ENCODE peak calls at places on chromosomes 3 and 15, in eight cellular contexts. One of them, this sample, is unnamed.

GRCh38 chr3:23589586-23589985 is 216.2 kb upstream of the UBE2E1 start:
- DNase-seq in brain microvascular endothelial cell: no peak
- DNase-seq in body of pancreas: no peak
- DNase-seq in upper lobe of right lung: no peak
- DNase-seq in IMR-90: no peak
- DNase-seq in OCI-LY7: no peak
- DNase-seq in thyroid gland: no peak
- DNase-seq in AG04450: no peak
- DNase-seq in this sample: no peak

GRCh38 chr15:81270781-81271491 is 53.0 kb downstream of the STARD5 start:
- DNase-seq in brain microvascular endothelial cell: peak
- DNase-seq in body of pancreas: no peak
- DNase-seq in upper lobe of right lung: no peak
- DNase-seq in IMR-90: peak
- DNase-seq in OCI-LY7: no peak
- DNase-seq in thyroid gland: no peak
- DNase-seq in AG04450: no peak
- DNase-seq in this sample: no peak

GRCh38 chr3:182490601-182491485 is 302.5 kb upstream of the ATP11B start:
- DNase-seq in brain microvascular endothelial cell: no peak
- DNase-seq in body of pancreas: peak
- DNase-seq in upper lobe of right lung: no peak
- DNase-seq in IMR-90: no peak
- DNase-seq in OCI-LY7: peak
- DNase-seq in thyroid gland: no peak
- DNase-seq in AG04450: no peak
- DNase-seq in this sample: peak

GRCh38 chr3:15860014-15860934 is 62.5 kb upstream of the ANKRD28 start:
- DNase-seq in brain microvascular endothelial cell: peak
- DNase-seq in body of pancreas: peak
- DNase-seq in upper lobe of right lung: peak
- DNase-seq in IMR-90: peak
- DNase-seq in OCI-LY7: peak
- DNase-seq in thyroid gland: peak
- DNase-seq in AG04450: peak
- DNase-seq in this sample: peak

GRCh38 chr15:34855397-34855796 is 60.0 kb upstream of the ACTC1 start:
- DNase-seq in brain microvascular endothelial cell: no peak
- DNase-seq in body of pancreas: no peak
- DNase-seq in upper lobe of right lung: no peak
- DNase-seq in IMR-90: peak
- DNase-seq in OCI-LY7: no peak
- DNase-seq in thyroid gland: no peak
- DNase-seq in AG04450: peak
- DNase-seq in this sample: no peak

GRCh38 chr15:42371125-42371524 is 11.8 kb downstream of the CAPN3 start:
- DNase-seq in brain microvascular endothelial cell: peak
- DNase-seq in body of pancreas: no peak
- DNase-seq in upper lobe of right lung: no peak
- DNase-seq in IMR-90: peak
- DNase-seq in OCI-LY7: peak
- DNase-seq in thyroid gland: no peak
- DNase-seq in AG04450: no peak
- DNase-seq in this sample: peak

GRCh38 chr3:25396251-25396650 is 31.8 kb upstream of the RARB start:
- DNase-seq in brain microvascular endothelial cell: no peak
- DNase-seq in body of pancreas: no peak
- DNase-seq in upper lobe of right lung: no peak
- DNase-seq in IMR-90: no peak
- DNase-seq in OCI-LY7: no peak
- DNase-seq in thyroid gland: peak
- DNase-seq in AG04450: no peak
- DNase-seq in this sample: no peak

GRCh38 chr15:101183926-101184305 is 67.9 kb downstream of the CHSY1 start:
- DNase-seq in brain microvascular endothelial cell: no peak
- DNase-seq in body of pancreas: no peak
- DNase-seq in upper lobe of right lung: no peak
- DNase-seq in IMR-90: no peak
- DNase-seq in OCI-LY7: no peak
- DNase-seq in thyroid gland: no peak
- DNase-seq in AG04450: no peak
- DNase-seq in this sample: no peak

GRCh38 chr3:27666708-27667107 is 55.4 kb downstream of the EOMES start:
- DNase-seq in brain microvascular endothelial cell: peak
- DNase-seq in body of pancreas: peak
- DNase-seq in upper lobe of right lung: peak
- DNase-seq in IMR-90: peak
- DNase-seq in OCI-LY7: peak
- DNase-seq in thyroid gland: peak
- DNase-seq in AG04450: peak
- DNase-seq in this sample: peak

GRCh38 chr3:49653636-49654035 is 20.5 kb upstream of the APEH start:
- DNase-seq in brain microvascular endothelial cell: no peak
- DNase-seq in body of pancreas: no peak
- DNase-seq in upper lobe of right lung: no peak
- DNase-seq in IMR-90: no peak
- DNase-seq in OCI-LY7: no peak
- DNase-seq in thyroid gland: no peak
- DNase-seq in AG04450: no peak
- DNase-seq in this sample: no peak

GRCh38 chr15:77013786-77014136 is 18.8 kb downstream of the PSTPIP1 start:
- DNase-seq in brain microvascular endothelial cell: no peak
- DNase-seq in body of pancreas: no peak
- DNase-seq in upper lobe of right lung: no peak
- DNase-seq in IMR-90: no peak
- DNase-seq in OCI-LY7: no peak
- DNase-seq in thyroid gland: no peak
- DNase-seq in AG04450: no peak
- DNase-seq in this sample: no peak

GRCh38 chr3:172140499-172141391 is 101.4 kb downstream of the FNDC3B start:
- DNase-seq in brain microvascular endothelial cell: peak
- DNase-seq in body of pancreas: peak
- DNase-seq in upper lobe of right lung: no peak
- DNase-seq in IMR-90: peak
- DNase-seq in OCI-LY7: no peak
- DNase-seq in thyroid gland: peak
- DNase-seq in AG04450: peak
- DNase-seq in this sample: peak

GRCh38 chr15:69780374-69780773 is 317.3 kb downstream of the TLE3 start:
- DNase-seq in brain microvascular endothelial cell: no peak
- DNase-seq in body of pancreas: no peak
- DNase-seq in upper lobe of right lung: no peak
- DNase-seq in IMR-90: peak
- DNase-seq in OCI-LY7: no peak
- DNase-seq in thyroid gland: no peak
- DNase-seq in AG04450: no peak
- DNase-seq in this sample: no peak

GRCh38 chr3:49553690-49554634 is at the start of gene BSN:
- DNase-seq in brain microvascular endothelial cell: peak
- DNase-seq in body of pancreas: peak
- DNase-seq in upper lobe of right lung: peak
- DNase-seq in IMR-90: peak
- DNase-seq in OCI-LY7: peak
- DNase-seq in thyroid gland: peak
- DNase-seq in AG04450: peak
- DNase-seq in this sample: peak

GRCh38 chr3:9271903-9272302 is 22.5 kb upstream of the SRGAP3 start:
- DNase-seq in brain microvascular endothelial cell: no peak
- DNase-seq in body of pancreas: no peak
- DNase-seq in upper lobe of right lung: no peak
- DNase-seq in IMR-90: no peak
- DNase-seq in OCI-LY7: no peak
- DNase-seq in thyroid gland: no peak
- DNase-seq in AG04450: no peak
- DNase-seq in this sample: no peak

GRCh38 chr3:170488802-170489201 is 70.1 kb downstream of the CLDN11 start:
- DNase-seq in brain microvascular endothelial cell: peak
- DNase-seq in body of pancreas: no peak
- DNase-seq in upper lobe of right lung: no peak
- DNase-seq in IMR-90: peak
- DNase-seq in OCI-LY7: no peak
- DNase-seq in thyroid gland: no peak
- DNase-seq in AG04450: peak
- DNase-seq in this sample: no peak

GRCh38 chr3:45566951-45567411 is 27.6 kb upstream of the LIMD1 start:
- DNase-seq in brain microvascular endothelial cell: no peak
- DNase-seq in body of pancreas: no peak
- DNase-seq in upper lobe of right lung: no peak
- DNase-seq in IMR-90: no peak
- DNase-seq in OCI-LY7: no peak
- DNase-seq in thyroid gland: no peak
- DNase-seq in AG04450: no peak
- DNase-seq in this sample: no peak

GRCh38 chr3:40593351-40593750 is 68.6 kb downstream of the ZNF621 start:
- DNase-seq in brain microvascular endothelial cell: no peak
- DNase-seq in body of pancreas: no peak
- DNase-seq in upper lobe of right lung: no peak
- DNase-seq in IMR-90: no peak
- DNase-seq in OCI-LY7: no peak
- DNase-seq in thyroid gland: no peak
- DNase-seq in AG04450: no peak
- DNase-seq in this sample: peak

GRCh38 chr3:73563896-73564582 is 60.7 kb downstream of the PDZRN3 start:
- DNase-seq in brain microvascular endothelial cell: no peak
- DNase-seq in body of pancreas: no peak
- DNase-seq in upper lobe of right lung: no peak
- DNase-seq in IMR-90: peak
- DNase-seq in OCI-LY7: no peak
- DNase-seq in thyroid gland: no peak
- DNase-seq in AG04450: no peak
- DNase-seq in this sample: no peak

GRCh38 chr15:40452296-40453090 is 11.7 kb downstream of the BAHD1 start:
- DNase-seq in brain microvascular endothelial cell: no peak
- DNase-seq in body of pancreas: no peak
- DNase-seq in upper lobe of right lung: no peak
- DNase-seq in IMR-90: no peak
- DNase-seq in OCI-LY7: peak
- DNase-seq in thyroid gland: peak
- DNase-seq in AG04450: no peak
- DNase-seq in this sample: no peak

GRCh38 chr15:40448354-40448753 is 7.6 kb downstream of the BAHD1 start:
- DNase-seq in brain microvascular endothelial cell: no peak
- DNase-seq in body of pancreas: no peak
- DNase-seq in upper lobe of right lung: no peak
- DNase-seq in IMR-90: no peak
- DNase-seq in OCI-LY7: no peak
- DNase-seq in thyroid gland: no peak
- DNase-seq in AG04450: no peak
- DNase-seq in this sample: no peak

GRCh38 chr15:40449275-40449674 is 8.5 kb downstream of the BAHD1 start:
- DNase-seq in brain microvascular endothelial cell: no peak
- DNase-seq in body of pancreas: no peak
- DNase-seq in upper lobe of right lung: no peak
- DNase-seq in IMR-90: peak
- DNase-seq in OCI-LY7: no peak
- DNase-seq in thyroid gland: no peak
- DNase-seq in AG04450: no peak
- DNase-seq in this sample: peak

GRCh38 chr15:40450047-40450446 is 9.3 kb downstream of the BAHD1 start:
- DNase-seq in brain microvascular endothelial cell: no peak
- DNase-seq in body of pancreas: no peak
- DNase-seq in upper lobe of right lung: no peak
- DNase-seq in IMR-90: no peak
- DNase-seq in OCI-LY7: no peak
- DNase-seq in thyroid gland: no peak
- DNase-seq in AG04450: no peak
- DNase-seq in this sample: no peak

GRCh38 chr15:40451497-40452158 is 10.9 kb downstream of the BAHD1 start:
- DNase-seq in brain microvascular endothelial cell: no peak
- DNase-seq in body of pancreas: no peak
- DNase-seq in upper lobe of right lung: no peak
- DNase-seq in IMR-90: no peak
- DNase-seq in OCI-LY7: no peak
- DNase-seq in thyroid gland: no peak
- DNase-seq in AG04450: no peak
- DNase-seq in this sample: no peak
- H3K27ac ChIP-seq in brain microvascular endothelial cell: no peak
- H3K27ac ChIP-seq in body of pancreas: no peak
- H3K27ac ChIP-seq in upper lobe of right lung: no peak
- H3K27ac ChIP-seq in IMR-90: no peak
- H3K27ac ChIP-seq in OCI-LY7: no peak
- H3K27ac ChIP-seq in thyroid gland: no peak
- H3K27ac ChIP-seq in AG04450: no peak
- H3K27ac ChIP-seq in this sample: no peak

DNA sequence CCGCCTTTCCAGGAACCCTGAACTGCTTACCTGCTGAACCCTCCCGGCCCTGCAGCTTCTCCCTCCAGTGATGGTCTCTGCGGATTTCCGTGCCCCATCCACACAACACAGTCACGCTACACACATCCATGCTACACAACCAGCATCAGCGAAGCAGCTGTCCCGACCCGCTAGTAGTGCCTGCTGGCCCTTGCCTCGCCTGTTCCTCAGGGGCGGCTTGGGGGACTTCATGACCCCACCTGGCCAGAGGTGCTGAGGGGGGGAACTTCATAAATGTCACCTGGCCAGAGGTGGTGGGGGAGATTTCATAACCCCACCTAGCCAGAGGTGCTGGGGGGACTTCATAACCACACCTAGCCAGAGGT is 530 bp upstream of the TUBGCP5 start:
- DNase-seq in brain microvascular endothelial cell: no peak
- DNase-seq in body of pancreas: no peak
- DNase-seq in upper lobe of right lung: no peak
- DNase-seq in IMR-90: no peak
- DNase-seq in OCI-LY7: no peak
- DNase-seq in thyroid gland: no peak
- DNase-seq in AG04450: no peak
- DNase-seq in this sample: no peak
- TF ChIP-seq CTCF in brain microvascular endothelial cell: no peak
- TF ChIP-seq CTCF in body of pancreas: no peak
- TF ChIP-seq CTCF in upper lobe of right lung: no peak
- TF ChIP-seq CTCF in IMR-90: no peak
- TF ChIP-seq CTCF in OCI-LY7: no peak
- TF ChIP-seq CTCF in thyroid gland: no peak
- TF ChIP-seq CTCF in AG04450: no peak
- TF ChIP-seq CTCF in this sample: no peak

DNA sequence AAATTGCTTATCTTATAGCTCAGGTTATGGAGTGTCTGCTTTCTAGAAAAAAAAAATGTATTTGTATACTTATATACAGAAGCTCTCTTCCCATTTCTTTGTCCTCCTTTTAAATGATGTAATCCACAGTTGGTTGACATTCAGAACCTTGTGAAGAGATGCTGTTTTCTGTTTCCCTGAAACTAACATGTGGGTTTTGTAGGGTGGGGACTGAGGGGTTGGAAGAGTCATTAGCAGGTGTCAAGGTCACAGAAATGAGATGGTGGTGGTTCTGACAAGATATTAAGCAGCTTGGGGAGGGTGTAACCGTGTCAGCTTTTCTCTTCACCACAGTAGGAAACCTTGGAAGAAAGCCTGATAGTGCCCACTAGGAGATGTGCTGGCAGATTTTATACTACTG is 2.4 kb downstream of the RASA2 start:
- DNase-seq in brain microvascular endothelial cell: no peak
- DNase-seq in body of pancreas: no peak
- DNase-seq in upper lobe of right lung: no peak
- DNase-seq in IMR-90: no peak
- DNase-seq in OCI-LY7: peak
- DNase-seq in thyroid gland: no peak
- DNase-seq in AG04450: no peak
- DNase-seq in this sample: no peak
- H3K27ac ChIP-seq in brain microvascular endothelial cell: no peak
- H3K27ac ChIP-seq in body of pancreas: no peak
- H3K27ac ChIP-seq in upper lobe of right lung: no peak
- H3K27ac ChIP-seq in IMR-90: no peak
- H3K27ac ChIP-seq in OCI-LY7: no peak
- H3K27ac ChIP-seq in thyroid gland: no peak
- H3K27ac ChIP-seq in AG04450: no peak
- H3K27ac ChIP-seq in this sample: no peak

GRCh38 chr3:52498134-52499054 is 3.3 kb downstream of the STAB1 start:
- DNase-seq in brain microvascular endothelial cell: no peak
- DNase-seq in body of pancreas: peak
- DNase-seq in upper lobe of right lung: peak
- DNase-seq in IMR-90: peak
- DNase-seq in OCI-LY7: no peak
- DNase-seq in thyroid gland: no peak
- DNase-seq in AG04450: no peak
- DNase-seq in this sample: no peak
- TF ChIP-seq CTCF in brain microvascular endothelial cell: no peak
- TF ChIP-seq CTCF in body of pancreas: no peak
- TF ChIP-seq CTCF in upper lobe of right lung: no peak
- TF ChIP-seq CTCF in IMR-90: no peak
- TF ChIP-seq CTCF in OCI-LY7: no peak
- TF ChIP-seq CTCF in thyroid gland: no peak
- TF ChIP-seq CTCF in AG04450: no peak
- TF ChIP-seq CTCF in this sample: no peak